ENCODE peak calls at places on chromosomes 2 and 18, in five cellular contexts. F is MCF 10A, V is left lung, B is left ventricle myocardium inferior, I is A549. L is an unnamed sample.

GRCh38 chr2:65292461-65293127 is 65.0 kb downstream of the ACTR2 start:
- DNase-seq in F (no peak), V (no peak), B (peak), I (no peak), L (no peak)

GRCh38 chr2:171711351-171711750 is 24.1 kb downstream of the DYNC1I2 start:
- DNase-seq in F (no peak), V (no peak), B (no peak), I (no peak), L (no peak)

GRCh38 chr2:236826727-236827126 is 257.1 kb downstream of the ACKR3 start:
- DNase-seq in F (no peak), V (no peak), B (no peak), I (no peak), L (no peak)

GRCh38 chr2:159904127-159904564 is 106.1 kb upstream of the CD302 start:
- DNase-seq in F (no peak), V (peak), B (no peak), I (no peak), L (peak)

GRCh38 chr2:47179325-47179724 is 24.2 kb upstream of the STPG4 start:
- DNase-seq in F (no peak), V (no peak), B (no peak), I (no peak), L (no peak)

GRCh38 chr2:153499439-153499838 is 20.9 kb upstream of the RPRM start:
- DNase-seq in F (no peak), V (no peak), B (no peak), I (no peak), L (no peak)

GRCh38 chr18:47265197-47265596 is 13.7 kb upstream of the SKOR2 start:
- DNase-seq in F (peak), V (no peak), B (no peak), I (no peak), L (no peak)

GRCh38 chr18:12336887-12337286 is 28.8 kb downstream of the TUBB6 start:
- DNase-seq in F (peak), V (no peak), B (no peak), I (no peak), L (peak)

GRCh38 chr2:1461507-1462390 is 48.5 kb downstream of the TPO start:
- DNase-seq in F (no peak), V (no peak), B (no peak), I (no peak), L (no peak)

GRCh38 chr18:32920796-32921787 is 148.3 kb upstream of the KLHL14 start:
- DNase-seq in F (peak), V (no peak), B (no peak), I (peak), L (peak)

GRCh38 chr2:24083567-24084385 is 858 bp downstream of the TP53I3 start:
- DNase-seq in F (peak), V (peak), B (peak), I (peak), L (peak)

GRCh38 chr2:235937092-235937491 is 231.1 kb downstream of the GBX2 start:
- DNase-seq in F (no peak), V (no peak), B (no peak), I (no peak), L (no peak)

GRCh38 chr2:196143641-196144236 is 27.6 kb downstream of the STK17B start:
- DNase-seq in F (no peak), V (no peak), B (no peak), I (no peak), L (no peak)

GRCh38 chr18:61829108-61829507 is 63.7 kb downstream of the RNF152 start:
- DNase-seq in F (no peak), V (no peak), B (no peak), I (no peak), L (no peak)

GRCh38 chr2:180630756-180631155 is 349.6 kb upstream of the UBE2E3 start:
- DNase-seq in F (no peak), V (no peak), B (no peak), I (no peak), L (no peak)

GRCh38 chr2:172655838-172656573 is 79.6 kb upstream of the RAPGEF4 start:
- DNase-seq in F (no peak), V (no peak), B (no peak), I (no peak), L (no peak)

GRCh38 chr2:174590928-174591648 is 6.5 kb downstream of the WIPF1 start:
- DNase-seq in F (no peak), V (no peak), B (no peak), I (no peak), L (no peak)

GRCh38 chr2:70029814-70030409 is 57.4 kb upstream of the PCBP1 start:
- DNase-seq in F (peak), V (peak), B (peak), I (no peak), L (no peak)

GRCh38 chr2:182593394-182593707 is 122.7 kb upstream of the DNAJC10 start:
- DNase-seq in F (peak), V (no peak), B (no peak), I (no peak), L (no peak)

GRCh38 chr2:105827351-105828096 is 82.8 kb downstream of the NCK2 start:
- DNase-seq in F (peak), V (no peak), B (no peak), I (no peak), L (no peak)

GRCh38 chr2:13114391-13114790 is 397.7 kb downstream of the TRIB2 start:
- DNase-seq in F (peak), V (no peak), B (no peak), I (no peak), L (peak)

GRCh38 chr2:119266091-119266589 is 42.5 kb downstream of the STEAP3 start:
- DNase-seq in F (no peak), V (no peak), B (no peak), I (no peak), L (no peak)

GRCh38 chr18:33751613-33752221 is 173.7 kb downstream of the ASXL3 start:
- DNase-seq in F (peak), V (no peak), B (no peak), I (no peak), L (no peak)

GRCh38 chr18:24727685-24728084 is 267.2 kb downstream of the HRH4 start:
- DNase-seq in F (no peak), V (no peak), B (no peak), I (no peak), L (no peak)

GRCh38 chr2:195848119-195848899 is 191.3 kb downstream of the SLC39A10 start:
- DNase-seq in F (peak), V (no peak), B (no peak), I (no peak), L (no peak)

GRCh38 chr2:225173909-225174308 is 131.6 kb upstream of the DOCK10 start:
- DNase-seq in F (no peak), V (no peak), B (no peak), I (no peak), L (no peak)

GRCh38 chr2:237269121-237269875 is 144.7 kb downstream of the COL6A3 start:
- DNase-seq in F (no peak), V (no peak), B (no peak), I (no peak), L (no peak)

GRCh38 chr2:68317971-68318685 is 1.6 kb downstream of the CNRIP1 start:
- DNase-seq in F (no peak), V (no peak), B (peak), I (no peak), L (no peak)

GRCh38 chr2:43023791-43024514 is 202.5 kb downstream of the ZFP36L2 start:
- DNase-seq in F (no peak), V (no peak), B (no peak), I (no peak), L (no peak)

GRCh38 chr2:179081954-179082353 is 32.0 kb upstream of the CCDC141 start:
- DNase-seq in F (no peak), V (no peak), B (no peak), I (no peak), L (no peak)

GRCh38 chr18:2895391-2895790 is 48.6 kb downstream of the EMILIN2 start:
- DNase-seq in F (no peak), V (peak), B (no peak), I (no peak), L (no peak)

DNA sequence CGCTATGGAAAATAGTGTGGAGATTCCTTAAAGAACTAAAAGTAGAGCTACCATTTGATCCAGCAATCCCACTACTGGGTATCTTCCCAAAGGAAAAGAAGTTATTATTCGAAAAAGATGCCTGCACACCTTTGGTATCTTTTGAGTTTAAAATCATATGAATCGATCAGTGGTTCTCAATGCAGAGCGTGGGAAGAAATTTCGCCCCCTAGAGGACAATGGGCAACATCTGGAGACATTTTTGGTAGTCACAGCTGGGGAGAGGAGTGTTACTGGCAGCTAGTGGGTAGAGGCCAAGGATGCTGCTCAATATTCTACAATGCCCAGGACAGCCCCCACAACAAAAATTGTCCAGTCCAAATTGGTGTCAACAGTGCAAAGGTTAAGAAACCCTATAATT is 425.5 kb downstream of the LRATD1 start:
- DNase-seq in F (peak), V (no peak), B (no peak), I (no peak), L (no peak)
- TF ChIP-seq CTCF in F (peak), V (no peak), B (peak), I (peak), L (no peak)

DNA sequence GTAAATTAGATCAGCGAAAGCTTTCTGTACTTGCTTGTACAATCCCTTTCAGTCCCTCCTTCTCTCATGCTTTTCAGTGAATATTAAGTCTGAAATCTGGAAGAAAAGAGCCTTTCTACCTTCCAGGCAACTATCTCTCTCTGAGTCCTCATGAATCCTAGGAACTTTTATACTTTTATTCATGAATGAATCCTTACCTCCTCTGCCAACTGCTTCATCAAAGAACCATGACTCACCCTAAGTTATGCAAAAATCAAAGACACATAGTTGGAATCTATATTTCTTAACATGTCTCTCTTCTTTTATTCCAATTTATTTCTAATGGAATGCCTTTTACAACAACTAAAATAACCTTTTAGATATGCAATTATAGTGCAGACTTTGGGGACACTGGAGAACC is 394.2 kb downstream of the CLIP4 start:
- DNase-seq in F (peak), V (no peak), B (no peak), I (no peak), L (no peak)
- TF ChIP-seq CTCF in F (no peak), V (no peak), B (no peak), I (no peak), L (no peak)

GRCh38 chr2:177694348-177694747 is 301.8 kb downstream of the AGPS start:
- DNase-seq in F (no peak), V (no peak), B (no peak), I (no peak), L (no peak)

GRCh38 chr2:177691177-177691576 is 298.6 kb downstream of the AGPS start:
- DNase-seq in F (no peak), V (no peak), B (no peak), I (no peak), L (no peak)

GRCh38 chr2:177693658-177694334 is 301.2 kb downstream of the AGPS start:
- DNase-seq in F (no peak), V (no peak), B (no peak), I (no peak), L (no peak)

GRCh38 chr2:177692042-177692823 is 299.7 kb downstream of the AGPS start:
- DNase-seq in F (peak), V (no peak), B (no peak), I (peak), L (no peak)

DNA sequence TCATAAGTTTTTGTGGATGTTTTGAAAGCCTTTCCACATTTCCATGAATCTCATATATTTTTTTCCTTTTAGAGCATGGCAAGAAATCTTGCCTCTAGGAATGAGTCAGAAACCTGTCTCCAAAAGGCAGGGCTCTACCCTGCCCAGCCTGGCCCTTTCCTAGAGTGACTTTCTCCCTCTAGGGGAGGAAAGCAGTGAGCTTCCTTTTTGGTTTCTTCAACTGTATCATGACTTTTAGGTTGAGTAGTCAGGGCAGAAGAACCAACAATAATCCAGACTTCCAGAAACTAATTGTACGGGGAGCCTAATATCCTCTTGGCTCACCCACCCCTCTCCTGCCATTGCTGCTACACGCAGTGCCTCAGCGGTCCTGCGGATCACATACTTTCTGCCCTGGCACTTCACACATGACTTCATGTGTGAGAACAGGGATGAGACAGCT is 300.3 kb downstream of the AGPS start:
- DNase-seq in F (peak), V (no peak), B (no peak), I (peak), L (peak)
- TF ChIP-seq CTCF in F (peak), V (no peak), B (no peak), I (peak), L (peak)

GRCh38 chr2:30708491-30709290 is 98.6 kb downstream of the CAPN13 start:
- DNase-seq in F (no peak), V (no peak), B (no peak), I (peak), L (no peak)
- TF ChIP-seq CTCF in F (peak), V (no peak), B (peak), I (peak), L (peak)

DNA sequence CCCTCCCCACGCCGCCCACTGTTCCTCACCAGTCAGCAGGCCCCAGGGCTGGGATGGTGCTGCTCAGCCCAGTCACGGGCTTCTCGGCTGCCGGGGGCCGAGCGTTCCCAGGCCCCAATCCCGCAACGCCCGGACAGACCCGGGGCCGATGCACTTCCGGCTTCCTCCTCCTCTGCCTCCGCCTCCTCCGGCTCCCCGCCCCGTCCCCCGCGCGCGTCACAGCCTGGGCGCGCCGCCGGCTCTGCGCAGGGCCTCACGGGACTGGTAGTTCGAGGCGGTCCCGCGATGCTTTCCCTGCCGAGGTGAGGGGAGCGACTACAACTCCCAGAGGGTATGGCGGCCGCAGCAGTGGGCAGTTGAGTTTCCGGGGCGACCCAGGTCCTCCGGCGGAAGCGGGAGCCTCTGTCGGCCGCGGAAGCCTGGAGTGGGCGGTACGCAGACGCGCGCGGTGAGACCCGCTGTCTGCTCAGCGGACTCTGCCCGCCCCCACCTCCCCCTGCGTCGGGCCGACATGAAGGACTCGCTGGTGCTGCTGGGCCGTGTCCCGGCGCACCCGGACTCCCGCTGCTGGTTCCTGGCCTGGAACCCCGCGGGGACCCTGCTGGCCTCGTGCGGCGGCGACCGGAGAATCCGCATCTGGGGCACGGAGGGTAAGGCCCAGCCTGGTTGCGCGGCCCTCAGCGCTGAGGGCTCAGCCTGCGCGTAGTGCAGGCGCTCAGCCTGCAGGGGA is at the start of the genes CIAO1 and TMEM127:
- DNase-seq in F (peak), V (peak), B (peak), I (peak), L (peak)
- TF ChIP-seq CTCF in F (no peak), V (peak), B (peak), I (no peak), L (no peak)

L was measured in Calu3.